ENCODE peak calls at places on chromosomes 6 and 20, in six cellular contexts. M is neural progenitor cell, H is A549, W is GM23338, F is ovary, V is HepG2. G is an unnamed sample.

GRCh38 chr6:48087448-48087847 is 23.5 kb downstream of the PTCHD4 start:
- DNase-seq in W (peak; percentile 3), M (no peak), F (no peak), V (no peak), H (no peak), G (peak; percentile 39)

GRCh38 chr6:1815827-1816452 is 206.2 kb downstream of the FOXC1 start:
- DNase-seq in H (no peak), F (no peak), W (peak; percentile 50), V (no peak), M (no peak), G (no peak)

GRCh38 chr20:38073307-38074010 is 39.9 kb downstream of the RPRD1B start:
- DNase-seq in W (peak; percentile 86), V (peak; percentile 76), H (no peak), M (peak; percentile 64), F (peak; percentile 50), G (peak; percentile 75)

GRCh38 chr20:40719330-40719729 is 30.3 kb upstream of the MAFB start:
- DNase-seq in W (no peak), V (no peak), F (no peak), M (no peak), H (no peak), G (peak; percentile 18)

GRCh38 chr6:3209114-3210023 is 18.1 kb downstream of the TUBB2B start:
- DNase-seq in V (peak; percentile 88), F (no peak), W (peak; percentile 94), M (peak; percentile 62), H (peak; percentile 84), G (peak; percentile 82)

GRCh38 chr20:45861157-45862075 is 4.0 kb downstream of the ZSWIM3 start:
- DNase-seq in H (no peak), W (no peak), V (peak; percentile 54), M (no peak), F (no peak), G (peak; percentile 43)

GRCh38 chr6:134519456-134519855 is 201.5 kb upstream of the SGK1 start:
- DNase-seq in V (no peak), H (no peak), W (no peak), M (no peak), F (no peak), G (peak; percentile 91)

GRCh38 chr6:132570221-132570777 is at the start of gene TAAR6:
- DNase-seq in H (no peak), W (peak; percentile 4), V (no peak), M (no peak), F (no peak), G (no peak)

GRCh38 chr20:53635189-53635588 is 41.5 kb upstream of the ZNF217 start:
- DNase-seq in F (no peak), W (no peak), V (no peak), M (no peak), H (no peak), G (no peak)

GRCh38 chr20:60862601-60863000 is 389.5 kb upstream of the CDH4 start:
- DNase-seq in H (no peak), V (no peak), M (no peak), W (no peak), F (no peak), G (no peak)

GRCh38 chr6:6599468-6599873 is 11.0 kb downstream of the LY86 start:
- DNase-seq in M (no peak), F (no peak), V (no peak), H (no peak), W (no peak), G (no peak)

GRCh38 chr6:121767254-121767653 is 331.8 kb downstream of the GJA1 start:
- DNase-seq in F (no peak), V (no peak), W (no peak), M (no peak), H (no peak), G (no peak)

GRCh38 chr6:155227076-155227475 is 36.7 kb upstream of the CLDN20 start:
- DNase-seq in M (peak; percentile 76), H (no peak), F (no peak), W (peak; percentile 35), V (no peak), G (no peak)

DNA sequence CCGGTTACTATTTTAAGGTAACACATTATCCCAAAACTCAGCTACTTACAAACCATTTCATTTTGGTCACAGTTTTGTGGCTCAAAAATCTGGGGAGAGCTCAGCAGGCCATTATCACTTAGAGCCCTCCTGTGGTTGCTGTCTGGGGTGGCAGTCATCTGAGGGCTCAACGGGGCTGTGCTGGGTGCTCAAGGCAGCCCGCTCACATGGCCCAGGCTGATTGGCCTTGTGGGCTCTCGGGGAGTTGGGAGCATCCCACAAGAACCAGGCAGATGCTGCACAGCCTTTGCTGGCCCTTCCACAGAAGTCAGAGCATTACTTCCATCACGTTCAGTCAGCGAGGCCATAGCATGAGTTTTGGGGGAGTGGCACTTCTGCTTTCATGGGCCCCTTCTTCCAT is 6.3 kb upstream of the VSX1 start:
- DNase-seq in V (no peak), M (no peak), F (no peak), H (no peak), W (no peak), G (no peak)
- H3K4me3 ChIP-seq in V (no peak overlapping the region), M (no peak overlapping the region), F (no peak overlapping the region), H (no peak overlapping the region), W (no peak overlapping the region), G (no peak overlapping the region)

GRCh38 chr6:136208783-136209182 is 41.3 kb downstream of the MTFR2 start:
- DNase-seq in W (peak; percentile 60), F (no peak), M (no peak), H (no peak), V (no peak), G (no peak)
- TF ChIP-seq CTCF in W (peak; percentile 68), F (no peak), M (peak; percentile 39), H (no peak), V (no peak), G (peak; percentile 19)

GRCh38 chr6:74259931-74260330 is 563.9 kb downstream of the CD109 start:
- DNase-seq in H (no peak), M (no peak), V (no peak), F (no peak), W (no peak), G (no peak)

GRCh38 chr6:74253261-74253660 is 557.3 kb downstream of the CD109 start:
- DNase-seq in H (no peak), W (no peak), V (no peak), M (no peak), F (no peak), G (no peak)

GRCh38 chr6:74256387-74257180 is 560.6 kb downstream of the CD109 start:
- DNase-seq in M (no peak), H (no peak), F (no peak), W (no peak), V (no peak), G (no peak)
- H3K27ac ChIP-seq in M (no peak overlapping the region), H (no peak overlapping the region), F (no peak overlapping the region), W (no peak overlapping the region), V (no peak overlapping the region), G (no peak overlapping the region)

DNA sequence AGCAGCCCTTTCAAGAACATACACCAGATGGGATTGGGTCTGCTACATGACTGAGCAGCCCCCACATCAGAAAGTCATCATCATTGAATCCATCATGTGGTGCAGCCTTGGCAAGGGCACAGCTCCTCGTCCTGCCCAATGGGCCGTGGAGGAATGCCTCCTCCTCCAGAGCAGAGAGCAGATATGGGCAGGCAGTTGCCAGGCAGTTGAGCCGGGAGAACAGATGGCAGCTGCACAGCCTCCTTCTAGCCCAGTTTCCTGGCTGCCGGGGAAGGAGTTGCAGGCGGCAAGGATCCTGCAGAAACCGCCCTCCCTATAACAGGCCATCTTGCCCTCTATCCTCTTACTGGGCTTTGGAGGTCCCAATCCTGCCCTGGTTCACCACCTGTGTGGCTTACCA is 11.9 kb upstream of the ZFAND3 start:
- DNase-seq in W (peak; percentile 42), V (no peak), F (no peak), H (no peak), M (no peak), G (no peak)
- H3K4me3 ChIP-seq in W (no peak overlapping the region), V (no peak overlapping the region), F (no peak overlapping the region), H (no peak overlapping the region), M (no peak overlapping the region), G (no peak overlapping the region)

GRCh38 chr20:32891491-32891890 is 32.8 kb downstream of the EFCAB8 start:
- DNase-seq in W (no peak), M (no peak), V (no peak), H (no peak), F (no peak), G (no peak)

GRCh38 chr20:32891926-32892660 is 33.4 kb downstream of the EFCAB8 start:
- DNase-seq in V (no peak), W (no peak), F (no peak), M (no peak), H (no peak), G (no peak)

GRCh38 chr20:32894711-32895355 is 36.1 kb downstream of the EFCAB8 start:
- DNase-seq in F (no peak), H (no peak), V (no peak), W (no peak), M (no peak), G (no peak)

GRCh38 chr20:32893263-32893877 is 34.6 kb downstream of the EFCAB8 start:
- DNase-seq in W (no peak), F (no peak), V (no peak), H (no peak), M (no peak), G (no peak)

DNA sequence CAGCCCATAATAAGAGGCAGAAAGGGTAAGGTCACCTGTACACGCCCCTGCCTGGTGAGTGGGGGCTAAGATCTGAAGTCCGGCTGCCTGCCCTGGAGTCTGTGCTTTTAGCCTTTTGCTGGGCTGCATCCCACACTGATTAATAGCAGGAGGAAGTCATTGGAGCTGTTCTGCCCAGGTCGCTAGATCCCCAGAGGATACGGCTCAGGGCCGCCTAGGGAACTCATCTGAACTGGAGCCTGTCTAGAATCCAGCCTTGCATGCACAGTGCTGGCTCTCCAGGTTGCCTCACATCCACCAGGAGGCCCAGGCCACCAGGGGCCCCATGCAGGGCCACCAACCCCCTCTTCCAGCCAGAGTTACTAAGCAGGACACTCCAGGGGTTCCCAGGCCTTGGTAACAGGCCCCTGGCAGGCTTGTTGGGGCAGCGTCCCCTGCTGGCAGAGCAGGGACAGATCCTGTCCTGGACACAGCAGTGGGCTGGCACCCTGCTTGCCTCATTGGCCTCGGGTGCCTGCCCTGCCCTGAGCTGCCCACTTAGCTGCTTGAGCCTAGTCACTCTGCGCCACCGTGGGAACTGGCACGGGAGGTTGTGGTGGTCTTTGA is 35.3 kb downstream of the EFCAB8 start:
- DNase-seq in V (peak; percentile 59), W (peak; percentile 90), H (peak; percentile 41), M (peak; percentile 75), F (no peak), G (peak; percentile 56)
- TF ChIP-seq CTCF in V (peak; percentile 92), W (peak; percentile 95), H (peak; percentile 37), M (peak; percentile 67), F (no peak), G (peak; percentile 69)

DNA sequence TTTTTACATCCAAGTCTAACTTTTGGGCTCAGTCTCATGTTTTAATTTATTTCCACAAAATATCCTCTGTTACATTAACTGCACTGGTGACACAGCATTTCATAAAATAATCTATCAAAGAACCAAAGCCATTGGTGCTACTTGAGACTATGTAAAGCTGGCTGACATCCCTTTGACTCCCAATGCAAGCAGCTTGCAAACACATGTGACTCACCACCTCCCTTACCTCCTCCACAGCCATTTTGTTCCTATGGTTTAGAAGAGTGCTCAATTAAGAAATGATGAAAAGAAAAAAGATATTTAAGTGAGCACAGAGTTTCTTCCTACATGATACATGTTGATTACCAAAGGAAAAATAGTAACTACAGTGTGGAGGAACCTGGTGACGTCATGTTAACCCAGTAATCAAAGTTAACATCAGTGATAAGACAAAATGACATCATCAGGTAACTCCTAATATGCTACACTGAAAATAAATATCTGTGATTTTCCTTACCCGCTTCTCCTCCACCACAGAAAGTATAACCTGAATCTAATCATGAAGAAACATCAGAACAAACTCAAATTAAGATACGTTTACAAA is 53.3 kb upstream of the LGSN start:
- DNase-seq in V (no peak), M (no peak), H (no peak), W (no peak), F (no peak), G (no peak)
- H3K27ac ChIP-seq in V (no peak overlapping the region), M (no peak overlapping the region), H (no peak overlapping the region), W (no peak overlapping the region), F (no peak overlapping the region), G (no peak overlapping the region)

G was measured in A673.